ENCODE peak calls at places on chromosomes 16 and 17, in seven cellular contexts. G is astrocyte of the cerebellum, B is stomach, Y is fibroblast of lung, D is colonic mucosa, U is AG09309, K is heart left ventricle. P is an unnamed sample.

GRCh38 chr16:2751577-2752034 is 832 bp upstream of the SRRM2 start:
- DNase-seq in U (no peak), B (no peak), Y (peak; percentile 20), G (no peak), D (no peak), K (peak; percentile 61), P (no peak)

GRCh38 chr16:27220991-27221390 is 17.7 kb downstream of the KDM8 start:
- DNase-seq in U (no peak), K (peak; percentile 34), D (no peak), Y (no peak), G (no peak), B (no peak), P (no peak)

GRCh38 chr16:4393243-4393606 is 21.6 kb downstream of the VASN start:
- DNase-seq in G (no peak), D (no peak), B (peak; percentile 69), U (no peak), Y (peak; percentile 54), K (no peak), P (peak; percentile 66)

GRCh38 chr16:19963306-19963705 is 78.7 kb upstream of the GPRC5B start:
- DNase-seq in D (no peak), K (no peak), U (no peak), B (peak; percentile 84), Y (no peak), G (peak; percentile 11), P (no peak)

GRCh38 chr17:21542991-21543390 is 149.3 kb upstream of the KCNJ18 start:
- DNase-seq in D (no peak), B (no peak), K (no peak), Y (no peak), G (no peak), U (no peak), P (no peak)

GRCh38 chr16:10606607-10607006 is 26.2 kb upstream of the EMP2 start:
- DNase-seq in U (no peak), K (no peak), G (no peak), Y (no peak), B (no peak), D (no peak), P (no peak)

GRCh38 chr16:17416461-17417221 is 54.1 kb downstream of the XYLT1 start:
- DNase-seq in B (no peak), Y (peak; percentile 51), G (no peak), K (no peak), D (peak; percentile 41), U (no peak), P (no peak)

GRCh38 chr17:72592242-72592966 is 471.6 kb downstream of the SOX9 start:
- DNase-seq in K (peak; percentile 78), Y (peak; percentile 80), B (peak; percentile 84), U (no peak), G (no peak), D (peak; percentile 85), P (peak; percentile 88)

GRCh38 chr17:4097165-4097960 is 45.5 kb downstream of the ZZEF1 start:
- DNase-seq in K (no peak), Y (no peak), B (no peak), U (no peak), D (no peak), G (no peak), P (no peak)

GRCh38 chr16:2715519-2715918 is 4.5 kb downstream of the PRSS27 start:
- DNase-seq in U (no peak), G (no peak), Y (peak; percentile 50), K (peak; percentile 86), D (peak; percentile 60), B (peak; percentile 66), P (peak; percentile 54)

GRCh38 chr16:57745768-57746167 is 10.2 kb downstream of the KATNB1 start:
- DNase-seq in D (no peak), U (no peak), G (no peak), Y (no peak), K (no peak), B (no peak), P (no peak)

GRCh38 chr17:72733619-72734282 is 358.7 kb downstream of the SLC39A11 start:
- DNase-seq in D (no peak), B (no peak), K (no peak), G (no peak), Y (no peak), U (no peak), P (no peak)

GRCh38 chr16:71484006-71484893 is 4.9 kb downstream of the ZNF19 start:
- DNase-seq in G (peak; percentile 92), U (peak; percentile 87), K (peak; percentile 85), B (peak; percentile 89), Y (peak; percentile 92), D (peak; percentile 91), P (peak; percentile 93)

GRCh38 chr17:37025847-37026533 is 77.2 kb downstream of the AATF start:
- DNase-seq in D (no peak), B (no peak), Y (no peak), K (no peak), G (no peak), U (no peak), P (no peak)

GRCh38 chr17:2023692-2024571 is 1.2 kb downstream of the RTN4RL1 start:
- DNase-seq in D (no peak), G (no peak), U (no peak), Y (peak; percentile 33), B (no peak), K (no peak), P (peak; percentile 41)

GRCh38 chr17:46964315-46965265 is 14.5 kb downstream of the RPRML start:
- DNase-seq in B (no peak), U (no peak), D (no peak), K (no peak), Y (peak; percentile 32), G (no peak), P (peak; percentile 50)

GRCh38 chr17:44786551-44787081 is 27.8 kb downstream of the ADAM11 start:
- DNase-seq in B (no peak), Y (no peak), U (no peak), K (peak; percentile 78), G (no peak), D (peak; percentile 12), P (no peak)

DNA sequence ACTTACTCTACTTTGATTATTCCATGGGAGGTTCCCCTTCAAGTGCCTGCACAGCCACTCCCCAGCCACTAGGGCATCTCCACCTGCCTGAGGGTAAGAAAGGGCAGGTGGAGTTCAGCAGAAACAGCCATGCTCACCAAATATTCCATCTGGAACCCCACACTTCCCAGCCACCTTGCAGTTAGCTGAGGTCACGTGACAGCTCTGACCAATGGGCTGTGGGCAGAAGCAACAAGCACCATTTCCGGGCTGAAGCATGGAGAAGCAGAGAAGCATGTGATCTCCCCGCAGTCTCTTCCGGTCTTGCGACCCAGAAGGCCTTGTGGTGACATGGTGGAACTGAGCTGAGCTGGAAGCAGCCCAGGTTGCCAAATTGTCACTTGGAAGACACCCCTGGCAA is 108.6 kb downstream of the CCT6B start:
- DNase-seq in U (no peak), Y (no peak), K (no peak), D (no peak), B (no peak), G (no peak), P (no peak)
- TF ChIP-seq CTCF in U (no peak), Y (no peak), K (no peak), D (no peak), B (no peak), G (no peak), P (no peak)

GRCh38 chr17:40402668-40403067 is 15.0 kb downstream of the TOP2A start:
- DNase-seq in Y (no peak), U (no peak), G (no peak), B (no peak), D (no peak), K (no peak), P (no peak)
- H3K4me3 ChIP-seq in Y (no peak overlapping the region), U (no peak overlapping the region), G (no peak overlapping the region), B (no peak overlapping the region), D (no peak overlapping the region), K (no peak overlapping the region), P (no peak overlapping the region)

GRCh38 chr17:10687497-10687896 is 9.8 kb downstream of the SCO1 start:
- DNase-seq in U (no peak), Y (no peak), D (no peak), G (no peak), B (no peak), K (no peak), P (no peak)

GRCh38 chr17:10681866-10682446 is 15.4 kb downstream of the SCO1 start:
- DNase-seq in Y (peak; percentile 93), D (no peak), U (peak; percentile 89), K (no peak), G (no peak), B (no peak), P (no peak)

GRCh38 chr17:10683853-10684252 is 13.5 kb downstream of the SCO1 start:
- DNase-seq in K (no peak), G (no peak), Y (peak; percentile 26), B (no peak), D (no peak), U (peak; percentile 28), P (peak; percentile 43)
- TF ChIP-seq CTCF in K (no peak), G (peak; percentile 50), Y (peak; percentile 23), B (no peak), D (peak; percentile 20), U (peak; percentile 58), P (peak; percentile 54)

GRCh38 chr17:68776451-68776850 is 175.3 kb upstream of the FAM20A start:
- DNase-seq in U (no peak), K (no peak), G (no peak), B (no peak), D (no peak), Y (no peak), P (no peak)

GRCh38 chr17:68775969-68776368 is 174.8 kb upstream of the FAM20A start:
- DNase-seq in B (no peak), U (no peak), G (no peak), Y (no peak), K (no peak), D (no peak), P (no peak)

GRCh38 chr17:68768804-68769203 is 167.6 kb upstream of the FAM20A start:
- DNase-seq in Y (no peak), K (no peak), G (no peak), D (no peak), B (no peak), U (no peak), P (no peak)

GRCh38 chr17:68775338-68775737 is 174.2 kb upstream of the FAM20A start:
- DNase-seq in B (no peak), Y (no peak), D (no peak), U (no peak), G (no peak), K (no peak), P (no peak)

DNA sequence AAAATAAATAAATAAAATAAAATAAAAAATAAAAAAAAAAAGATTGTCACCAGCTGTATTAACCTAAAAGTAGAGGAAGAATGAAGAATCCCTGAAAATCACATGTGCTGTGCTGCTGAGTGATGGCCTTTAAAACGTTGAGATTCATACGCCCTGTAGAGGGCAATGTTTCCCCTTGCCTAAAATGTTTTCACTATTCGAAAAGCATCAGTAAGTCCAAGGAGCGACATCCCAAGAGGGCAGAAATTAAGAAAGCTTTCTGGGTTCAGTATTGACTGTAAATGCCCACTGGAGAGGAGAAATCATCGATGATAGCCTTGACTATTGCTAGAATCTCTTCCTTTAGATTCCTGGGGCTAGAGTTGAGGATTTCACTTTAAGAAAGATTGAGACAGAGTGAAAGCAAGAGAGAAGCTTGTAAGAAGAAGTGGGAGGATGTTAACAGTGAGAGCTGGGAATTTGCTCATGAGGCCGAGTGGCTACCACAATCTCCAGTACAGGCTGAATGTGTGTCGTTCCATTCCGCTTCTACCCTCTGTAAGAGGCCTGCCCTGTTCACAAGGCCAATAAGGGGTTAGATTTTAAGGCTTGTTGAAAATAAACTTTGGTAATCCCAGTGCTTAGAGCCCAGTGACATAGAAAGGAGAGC is 170.8 kb upstream of the FAM20A start:
- DNase-seq in K (no peak), D (peak; percentile 25), U (no peak), Y (peak; percentile 60), G (peak; percentile 56), B (no peak), P (peak; percentile 66)
- H3K4me3 ChIP-seq in K (peak overlapping the region; percentile 40), D (no peak overlapping the region), U (no peak overlapping the region), Y (no peak overlapping the region), G (no peak overlapping the region), B (peak overlapping the region; percentile 24), P (no peak overlapping the region)

GRCh38 chr17:54021418-54021817 is 198.7 kb downstream of the KIF2B start:
- DNase-seq in U (no peak), G (no peak), B (no peak), D (no peak), Y (no peak), K (no peak), P (no peak)
- TF ChIP-seq CTCF in U (no peak), G (no peak), B (no peak), D (no peak), Y (no peak), K (no peak), P (no peak)